ENCODE peak calls at places on chromosomes 3 and 15, in eight cellular contexts. One of them, this sample, is unnamed.
A peak's percentile ranks its signal among the peaks of the same experiment; 100 is the strongest.

GRCh38 chr3:186705882-186706780 is 11.0 kb upstream of the KNG1 start:
- DNase-seq in PC-3: no peak
- DNase-seq in H7: no peak
- DNase-seq in uterus: no peak
- DNase-seq in lower lobe of right lung: no peak
- DNase-seq in neuronal stem cell: no peak
- DNase-seq in fibroblast of lung: no peak
- DNase-seq in IMR-90: no peak
- DNase-seq in this sample: no peak

GRCh38 chr3:184562146-184562861 is 719 bp downstream of the EPHB3 start:
- DNase-seq in PC-3: peak; percentile 21
- DNase-seq in H7: peak; percentile 75
- DNase-seq in uterus: no peak
- DNase-seq in lower lobe of right lung: no peak
- DNase-seq in neuronal stem cell: no peak
- DNase-seq in fibroblast of lung: no peak
- DNase-seq in IMR-90: no peak
- DNase-seq in this sample: no peak

GRCh38 chr3:119305271-119305670 is 11.1 kb downstream of the ARHGAP31 start:
- DNase-seq in PC-3: no peak
- DNase-seq in H7: no peak
- DNase-seq in uterus: no peak
- DNase-seq in lower lobe of right lung: no peak
- DNase-seq in neuronal stem cell: no peak
- DNase-seq in fibroblast of lung: no peak
- DNase-seq in IMR-90: no peak
- DNase-seq in this sample: no peak

GRCh38 chr3:129608087-129608935 is 1.8 kb upstream of the PLXND1 start:
- DNase-seq in PC-3: peak; percentile 6
- DNase-seq in H7: peak; percentile 82
- DNase-seq in uterus: no peak
- DNase-seq in lower lobe of right lung: no peak
- DNase-seq in neuronal stem cell: no peak
- DNase-seq in fibroblast of lung: peak; percentile 54
- DNase-seq in IMR-90: peak; percentile 69
- DNase-seq in this sample: no peak

GRCh38 chr3:123660900-123661299 is 76.0 kb upstream of the HACD2 start:
- DNase-seq in PC-3: peak; percentile 31
- DNase-seq in H7: no peak
- DNase-seq in uterus: peak; percentile 98
- DNase-seq in lower lobe of right lung: peak; percentile 91
- DNase-seq in neuronal stem cell: no peak
- DNase-seq in fibroblast of lung: peak; percentile 100
- DNase-seq in IMR-90: peak; percentile 98
- DNase-seq in this sample: peak; percentile 93

GRCh38 chr3:144843099-144843498 is 871.5 kb downstream of the DIPK2A start:
- DNase-seq in PC-3: no peak
- DNase-seq in H7: no peak
- DNase-seq in uterus: no peak
- DNase-seq in lower lobe of right lung: no peak
- DNase-seq in neuronal stem cell: no peak
- DNase-seq in fibroblast of lung: no peak
- DNase-seq in IMR-90: no peak
- DNase-seq in this sample: no peak

GRCh38 chr3:155356594-155357370 is 63.3 kb upstream of the STRIT1 start:
- DNase-seq in PC-3: peak; percentile 23
- DNase-seq in H7: peak; percentile 3
- DNase-seq in uterus: no peak
- DNase-seq in lower lobe of right lung: no peak
- DNase-seq in neuronal stem cell: no peak
- DNase-seq in fibroblast of lung: peak; percentile 6
- DNase-seq in IMR-90: no peak
- DNase-seq in this sample: no peak

GRCh38 chr3:105369501-105370371 is 3.0 kb downstream of the ALCAM start:
- DNase-seq in PC-3: peak; percentile 81
- DNase-seq in H7: peak; percentile 34
- DNase-seq in uterus: peak; percentile 64
- DNase-seq in lower lobe of right lung: peak; percentile 82
- DNase-seq in neuronal stem cell: peak; percentile 11
- DNase-seq in fibroblast of lung: peak; percentile 75
- DNase-seq in IMR-90: peak; percentile 73
- DNase-seq in this sample: peak; percentile 79

GRCh38 chr3:46671541-46672348 is 21.7 kb downstream of the ALS2CL start:
- DNase-seq in PC-3: no peak
- DNase-seq in H7: peak; percentile 29
- DNase-seq in uterus: peak; percentile 12
- DNase-seq in lower lobe of right lung: peak; percentile 30
- DNase-seq in neuronal stem cell: no peak
- DNase-seq in fibroblast of lung: no peak
- DNase-seq in IMR-90: no peak
- DNase-seq in this sample: no peak

GRCh38 chr15:69478259-69478687 is 25.7 kb downstream of the RPLP1 start:
- DNase-seq in PC-3: peak; percentile 69
- DNase-seq in H7: peak; percentile 87
- DNase-seq in uterus: peak; percentile 46
- DNase-seq in lower lobe of right lung: peak; percentile 69
- DNase-seq in neuronal stem cell: peak; percentile 70
- DNase-seq in fibroblast of lung: peak; percentile 49
- DNase-seq in IMR-90: peak; percentile 44
- DNase-seq in this sample: no peak

GRCh38 chr3:112640864-112641751 is at the start of gene CCDC80:
- DNase-seq in PC-3: peak; percentile 89
- DNase-seq in H7: no peak
- DNase-seq in uterus: peak; percentile 63
- DNase-seq in lower lobe of right lung: no peak
- DNase-seq in neuronal stem cell: no peak
- DNase-seq in fibroblast of lung: peak; percentile 95
- DNase-seq in IMR-90: peak; percentile 94
- DNase-seq in this sample: no peak

GRCh38 chr3:186413615-186414415 is 51.8 kb upstream of the DGKG start:
- DNase-seq in PC-3: peak; percentile 73
- DNase-seq in H7: no peak
- DNase-seq in uterus: peak; percentile 65
- DNase-seq in lower lobe of right lung: peak; percentile 51
- DNase-seq in neuronal stem cell: peak; percentile 20
- DNase-seq in fibroblast of lung: peak; percentile 15
- DNase-seq in IMR-90: no peak
- DNase-seq in this sample: peak; percentile 9

GRCh38 chr15:45641374-45641778 is 6.5 kb downstream of the SQOR start:
- DNase-seq in PC-3: peak; percentile 90
- DNase-seq in H7: no peak
- DNase-seq in uterus: peak; percentile 59
- DNase-seq in lower lobe of right lung: no peak
- DNase-seq in neuronal stem cell: no peak
- DNase-seq in fibroblast of lung: peak; percentile 72
- DNase-seq in IMR-90: peak; percentile 96
- DNase-seq in this sample: no peak

DNA sequence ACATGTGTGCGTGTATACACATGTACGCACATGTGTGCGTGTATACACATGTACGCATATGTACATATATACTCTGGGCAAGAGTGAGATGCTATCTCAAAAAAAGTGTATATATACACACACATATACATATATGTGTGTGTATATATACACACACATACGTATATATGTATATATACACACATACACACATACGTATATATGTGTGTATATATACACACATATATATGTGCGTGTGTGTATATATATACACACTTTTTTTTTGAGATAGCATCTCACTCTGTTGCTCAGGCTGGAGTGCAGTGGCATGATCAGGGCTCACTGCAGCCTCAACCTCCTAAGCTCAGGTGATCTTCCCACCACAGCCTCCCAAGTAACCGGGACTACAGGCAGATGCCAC is 8.4 kb downstream of the HACL1 start:
- DNase-seq in PC-3: no peak
- DNase-seq in H7: no peak
- DNase-seq in uterus: no peak
- DNase-seq in lower lobe of right lung: no peak
- DNase-seq in neuronal stem cell: no peak
- DNase-seq in fibroblast of lung: no peak
- DNase-seq in IMR-90: no peak
- DNase-seq in this sample: no peak
- H3K36me3 ChIP-seq in PC-3: peaks cover 31% of the 10 kb centered on the region
- H3K36me3 ChIP-seq in H7: peaks cover 1% of the 10 kb centered on the region
- H3K36me3 ChIP-seq in uterus: no peaks in the 10 kb centered on the region
- H3K36me3 ChIP-seq in lower lobe of right lung: peaks cover 79% of the 10 kb centered on the region
- H3K36me3 ChIP-seq in neuronal stem cell: peaks cover 5% of the 10 kb centered on the region
- H3K36me3 ChIP-seq in fibroblast of lung: no peaks in the 10 kb centered on the region
- H3K36me3 ChIP-seq in IMR-90: peaks cover 14% of the 10 kb centered on the region
- H3K36me3 ChIP-seq in this sample: peaks cover 3% of the 10 kb centered on the region

DNA sequence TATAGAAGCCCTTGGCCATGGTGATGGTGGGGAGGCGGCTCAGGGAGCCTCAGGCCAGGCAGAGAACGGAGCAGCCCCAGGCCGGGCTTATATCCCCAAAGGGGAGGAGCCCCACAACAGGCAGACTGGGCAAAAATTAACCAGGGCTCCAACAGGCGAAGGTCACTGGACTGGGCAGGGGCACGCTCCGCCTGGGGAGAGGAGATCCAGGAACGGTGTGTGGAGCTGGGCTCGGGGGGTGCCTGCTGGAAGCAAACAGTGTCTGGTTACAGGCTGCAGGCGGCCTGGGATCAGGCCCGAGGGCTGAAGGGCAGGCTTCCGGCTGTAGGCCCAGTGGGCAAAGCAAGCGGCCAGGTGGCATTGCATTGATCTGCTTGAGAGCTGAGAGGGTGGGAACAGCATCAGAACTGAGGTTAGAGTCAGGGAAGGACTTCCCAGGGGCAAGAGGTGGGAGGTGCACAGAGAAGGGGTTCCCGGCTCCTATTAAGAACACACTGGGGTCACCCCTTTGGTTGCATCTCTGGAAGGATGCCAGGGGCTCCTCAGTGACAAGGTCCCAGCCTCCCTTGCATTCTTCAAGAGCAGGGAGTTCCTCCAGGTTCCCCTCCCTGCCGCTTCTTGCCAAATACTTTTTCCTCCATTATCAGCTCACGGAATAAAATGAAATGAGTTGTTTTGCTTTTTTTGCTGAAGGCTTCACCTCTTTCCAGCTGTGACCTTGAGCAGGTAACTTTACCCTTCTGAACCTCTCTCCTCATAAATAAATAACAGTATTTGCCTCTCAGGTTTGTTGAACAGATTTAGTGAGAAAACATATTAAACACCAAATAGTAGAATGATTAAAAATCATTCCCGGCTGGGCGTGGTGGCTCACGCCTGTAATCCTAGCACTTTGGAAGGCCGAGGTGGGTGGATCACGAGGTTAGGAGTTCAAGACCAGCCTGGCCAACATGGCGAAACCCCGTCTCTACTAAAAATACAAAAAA is 7.8 kb downstream of the ANPEP start:
- DNase-seq in PC-3: no peak
- DNase-seq in H7: no peak
- DNase-seq in uterus: no peak
- DNase-seq in lower lobe of right lung: peak; percentile 14
- DNase-seq in neuronal stem cell: no peak
- DNase-seq in fibroblast of lung: no peak
- DNase-seq in IMR-90: no peak
- DNase-seq in this sample: peak; percentile 61
- H3K36me3 ChIP-seq in PC-3: no peaks in the 10 kb centered on the region
- H3K36me3 ChIP-seq in H7: no peaks in the 10 kb centered on the region
- H3K36me3 ChIP-seq in uterus: no peaks in the 10 kb centered on the region
- H3K36me3 ChIP-seq in lower lobe of right lung: peaks cover 11% of the 10 kb centered on the region
- H3K36me3 ChIP-seq in neuronal stem cell: no peaks in the 10 kb centered on the region
- H3K36me3 ChIP-seq in fibroblast of lung: peaks cover 43% of the 10 kb centered on the region
- H3K36me3 ChIP-seq in IMR-90: peaks cover 38% of the 10 kb centered on the region
- H3K36me3 ChIP-seq in this sample: no peaks in the 10 kb centered on the region

GRCh38 chr15:28265334-28266019 is 56.5 kb downstream of the HERC2 start:
- DNase-seq in PC-3: no peak
- DNase-seq in H7: no peak
- DNase-seq in uterus: no peak
- DNase-seq in lower lobe of right lung: no peak
- DNase-seq in neuronal stem cell: no peak
- DNase-seq in fibroblast of lung: no peak
- DNase-seq in IMR-90: no peak
- DNase-seq in this sample: no peak

GRCh38 chr15:28262438-28262837 is 59.5 kb downstream of the HERC2 start:
- DNase-seq in PC-3: no peak
- DNase-seq in H7: no peak
- DNase-seq in uterus: no peak
- DNase-seq in lower lobe of right lung: no peak
- DNase-seq in neuronal stem cell: no peak
- DNase-seq in fibroblast of lung: no peak
- DNase-seq in IMR-90: no peak
- DNase-seq in this sample: no peak

GRCh38 chr15:28260722-28261121 is 61.3 kb downstream of the HERC2 start:
- DNase-seq in PC-3: no peak
- DNase-seq in H7: peak; percentile 64
- DNase-seq in uterus: no peak
- DNase-seq in lower lobe of right lung: no peak
- DNase-seq in neuronal stem cell: no peak
- DNase-seq in fibroblast of lung: no peak
- DNase-seq in IMR-90: no peak
- DNase-seq in this sample: no peak

GRCh38 chr15:28267727-28268126 is 54.3 kb downstream of the HERC2 start:
- DNase-seq in PC-3: no peak
- DNase-seq in H7: no peak
- DNase-seq in uterus: no peak
- DNase-seq in lower lobe of right lung: no peak
- DNase-seq in neuronal stem cell: no peak
- DNase-seq in fibroblast of lung: no peak
- DNase-seq in IMR-90: no peak
- DNase-seq in this sample: no peak

DNA sequence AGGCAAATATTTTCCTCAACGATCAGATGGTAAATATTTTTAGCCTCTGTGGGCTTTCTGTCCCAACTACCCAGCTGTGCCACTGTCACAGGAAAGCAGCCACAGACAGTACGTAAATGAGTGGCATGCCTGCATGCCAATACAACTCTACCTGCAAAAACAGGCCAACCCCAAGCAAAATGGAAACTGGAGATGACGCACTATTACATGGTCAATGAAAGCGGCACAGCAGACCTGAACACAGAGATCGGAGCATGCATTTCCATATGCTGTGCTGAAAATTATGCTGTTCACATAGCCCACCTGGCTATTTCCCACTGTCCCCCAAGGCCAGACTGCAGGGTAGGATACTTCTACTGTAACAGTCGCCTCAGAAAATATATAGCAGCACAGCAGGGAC is 57.8 kb downstream of the HERC2 start:
- DNase-seq in PC-3: no peak
- DNase-seq in H7: no peak
- DNase-seq in uterus: no peak
- DNase-seq in lower lobe of right lung: no peak
- DNase-seq in neuronal stem cell: no peak
- DNase-seq in fibroblast of lung: no peak
- DNase-seq in IMR-90: no peak
- DNase-seq in this sample: no peak
- H3K36me3 ChIP-seq in PC-3: peaks cover 40% of the 10 kb centered on the region
- H3K36me3 ChIP-seq in H7: peaks cover 9% of the 10 kb centered on the region
- H3K36me3 ChIP-seq in uterus: no peaks in the 10 kb centered on the region
- H3K36me3 ChIP-seq in lower lobe of right lung: peaks cover 96% of the 10 kb centered on the region
- H3K36me3 ChIP-seq in neuronal stem cell: peaks cover 26% of the 10 kb centered on the region
- H3K36me3 ChIP-seq in fibroblast of lung: peaks cover 9% of the 10 kb centered on the region
- H3K36me3 ChIP-seq in IMR-90: peaks cover 52% of the 10 kb centered on the region
- H3K36me3 ChIP-seq in this sample: no peaks in the 10 kb centered on the region

DNA sequence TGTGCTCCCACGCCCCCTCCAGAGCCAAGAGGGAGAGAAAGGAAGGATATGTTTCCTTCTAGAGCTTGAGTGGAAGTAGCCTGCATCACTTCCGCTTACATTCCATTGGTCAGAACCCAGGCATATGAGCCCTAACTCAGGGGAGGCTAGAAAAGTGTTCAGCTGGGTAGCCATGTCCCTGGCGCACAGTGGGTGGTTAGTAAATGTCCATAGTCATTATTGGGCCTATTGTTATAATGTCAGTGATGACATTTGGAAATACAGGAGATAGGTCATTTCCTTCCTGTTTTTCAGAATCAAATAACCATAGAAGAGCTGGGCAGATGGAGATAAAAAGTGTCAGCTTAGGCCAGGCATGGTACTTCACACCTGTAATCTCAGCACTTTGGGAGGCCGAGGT is 27.3 kb downstream of the CD276 start:
- DNase-seq in PC-3: no peak
- DNase-seq in H7: no peak
- DNase-seq in uterus: no peak
- DNase-seq in lower lobe of right lung: no peak
- DNase-seq in neuronal stem cell: no peak
- DNase-seq in fibroblast of lung: no peak
- DNase-seq in IMR-90: no peak
- DNase-seq in this sample: no peak
- H3K36me3 ChIP-seq in PC-3: peaks cover 9% of the 10 kb centered on the region
- H3K36me3 ChIP-seq in H7: peaks cover 27% of the 10 kb centered on the region
- H3K36me3 ChIP-seq in uterus: no peaks in the 10 kb centered on the region
- H3K36me3 ChIP-seq in lower lobe of right lung: peaks cover 57% of the 10 kb centered on the region
- H3K36me3 ChIP-seq in neuronal stem cell: peaks cover 60% of the 10 kb centered on the region
- H3K36me3 ChIP-seq in fibroblast of lung: peaks cover 34% of the 10 kb centered on the region
- H3K36me3 ChIP-seq in IMR-90: peaks cover 67% of the 10 kb centered on the region
- H3K36me3 ChIP-seq in this sample: no peaks in the 10 kb centered on the region